ENCODE peak calls at places on chromosomes 4 and X, in six cellular contexts. U, D, C, P, H and F are unnamed samples.

GRCh38 chrX:134738986-134739744 is 80.9 kb upstream of the PLAC1 start:
- DNase-seq in U (no peak), D (no peak), C (no peak), P (no peak), H (no peak), F (no peak)

GRCh38 chr4:128424524-128425195 is 137.0 kb upstream of the PGRMC2 start:
- DNase-seq in U (peak; percentile 10), D (no peak), C (no peak), P (no peak), H (no peak), F (no peak)

GRCh38 chr4:173181769-173182374 is 13.3 kb downstream of the GALNT7 start:
- DNase-seq in U (peak; percentile 65), D (no peak), C (no peak), P (no peak), H (no peak), F (no peak)

GRCh38 chr4:107034091-107034698 is 1.9 kb downstream of the DKK2 start:
- DNase-seq in U (peak; percentile 55), D (peak; percentile 45), C (peak; percentile 21), P (peak; percentile 52), H (no peak), F (no peak)

GRCh38 chrX:75181721-75182120 is 25.6 kb upstream of the ABCB7 start:
- DNase-seq in U (peak; percentile 31), D (no peak), C (no peak), P (no peak), H (no peak), F (no peak)

GRCh38 chr4:182697094-182697493 is 220.1 kb downstream of the DCTD start:
- DNase-seq in U (no peak), D (no peak), C (no peak), P (no peak), H (no peak), F (no peak)

GRCh38 chr4:169159614-169160013 is 111.1 kb downstream of the SH3RF1 start:
- DNase-seq in U (peak; percentile 89), D (no peak), C (no peak), P (no peak), H (no peak), F (no peak)

GRCh38 chr4:7635435-7635834 is 200.7 kb upstream of the PSAPL1 start:
- DNase-seq in U (no peak), D (no peak), C (no peak), P (no peak), H (no peak), F (no peak)

GRCh38 chrX:29707088-29707487 is 508.3 kb upstream of the MAGEB2 start:
- DNase-seq in U (no peak), D (no peak), C (no peak), P (no peak), H (no peak), F (no peak)

GRCh38 chrX:312621-313331 is 5.8 kb downstream of the GTPBP6 start:
- DNase-seq in U (no peak), D (no peak), C (peak; percentile 21), P (peak; percentile 43), H (no peak), F (no peak)

GRCh38 chr4:76147454-76148141 is 599 bp downstream of the NUP54 start:
- DNase-seq in U (peak; percentile 86), D (no peak), C (peak; percentile 45), P (peak; percentile 45), H (no peak), F (peak; percentile 58)

GRCh38 chr4:148054275-148054674 is 322.4 kb downstream of the ARHGAP10 start:
- DNase-seq in U (no peak), D (no peak), C (no peak), P (no peak), H (peak; percentile 23), F (no peak)

GRCh38 chr4:102493794-102494193 is 7.4 kb upstream of the NFKB1 start:
- DNase-seq in U (no peak), D (no peak), C (no peak), P (no peak), H (no peak), F (no peak)

GRCh38 chrX:52261463-52262194 is 76.9 kb downstream of the MAGED4 start:
- DNase-seq in U (peak; percentile 83), D (peak; percentile 93), C (peak; percentile 98), P (peak; percentile 94), H (peak; percentile 92), F (peak; percentile 84)

GRCh38 chrX:77087529-77088169 is 359.5 kb upstream of the FGF16 start:
- DNase-seq in U (peak; percentile 29), D (no peak), C (peak; percentile 34), P (no peak), H (no peak), F (no peak)

GRCh38 chr4:162499478-162499877 is 335.7 kb upstream of the FSTL5 start:
- DNase-seq in U (no peak), D (no peak), C (no peak), P (no peak), H (no peak), F (no peak)

GRCh38 chrX:115889121-115889890 is 281.2 kb upstream of the AGTR2 start:
- DNase-seq in U (no peak), D (no peak), C (peak; percentile 49), P (no peak), H (no peak), F (no peak)

GRCh38 chr4:1578301-1578781 is 105.8 kb downstream of the FAM53A start:
- DNase-seq in U (no peak), D (no peak), C (peak; percentile 25), P (no peak), H (no peak), F (no peak)

GRCh38 chr4:16745887-16746286 is 152.6 kb downstream of the LDB2 start:
- DNase-seq in U (no peak), D (no peak), C (no peak), P (no peak), H (no peak), F (no peak)

GRCh38 chr4:151099976-151100417 is 569 bp downstream of the RPS3A start:
- DNase-seq in U (peak; percentile 28), D (no peak), C (no peak), P (no peak), H (no peak), F (no peak)

GRCh38 chrX:45849261-45849660 is 648.6 kb upstream of the DIPK2B start:
- DNase-seq in U (peak; percentile 81), D (no peak), C (no peak), P (no peak), H (peak; percentile 16), F (no peak)

GRCh38 chrX:8845060-8845459 is 43.9 kb upstream of the FAM9A start:
- DNase-seq in U (peak; percentile 73), D (no peak), C (no peak), P (no peak), H (no peak), F (peak; percentile 3)